ENCODE peak calls at places on chromosomes 7 and 10, in eight cellular contexts. D is D341Med, U is NCI-H2107, G is omental fat pad, E is substantia nigra, V is hepatic stellate cell, M is kidney glomerular epithelial cell, L is neuronal stem cell. A is an unnamed sample.

GRCh38 chr10:60206735-60207134 is 182.9 kb downstream of the ANK3 start:
- DNase-seq in D (no peak), U (no peak), G (no peak), E (peak; percentile 53), V (no peak), M (no peak), L (no peak), A (no peak)

GRCh38 chr7:130995252-130996081 is 261.5 kb upstream of the KLF14 start:
- DNase-seq in D (no peak), U (no peak), G (no peak), E (no peak), V (no peak), M (no peak), L (no peak), A (no peak)

GRCh38 chr7:27247452-27248426 is 5.1 kb downstream of the EVX1 start:
- DNase-seq in D (no peak), U (no peak), G (no peak), E (no peak), V (no peak), M (no peak), L (no peak), A (no peak)

GRCh38 chr10:3783313-3783689 is 1.7 kb downstream of the KLF6 start:
- DNase-seq in D (peak; percentile 62), U (no peak), G (no peak), E (peak; percentile 47), V (peak; percentile 54), M (peak; percentile 55), L (no peak), A (no peak)

GRCh38 chr10:128839134-128839533 is 627.9 kb upstream of the MGMT start:
- DNase-seq in D (no peak), U (no peak), G (no peak), E (no peak), V (no peak), M (no peak), L (no peak), A (no peak)

GRCh38 chr7:327305-327931 is 37.4 kb downstream of the FOXL3 start:
- DNase-seq in D (no peak), U (no peak), G (no peak), E (no peak), V (no peak), M (no peak), L (no peak), A (no peak)

GRCh38 chr7:151435971-151436370 is 4.0 kb downstream of the CRYGN start:
- DNase-seq in D (no peak), U (no peak), G (no peak), E (no peak), V (no peak), M (no peak), L (no peak), A (no peak)

GRCh38 chr10:43140414-43140813 is 2.2 kb downstream of the CSGALNACT2 start:
- DNase-seq in D (no peak), U (no peak), G (no peak), E (no peak), V (peak; percentile 93), M (peak; percentile 78), L (no peak), A (peak; percentile 50)

GRCh38 chr7:52540041-52540440 is 495.4 kb upstream of the POM121L12 start:
- DNase-seq in D (no peak), U (no peak), G (no peak), E (no peak), V (no peak), M (no peak), L (no peak), A (no peak)

GRCh38 chr10:16995867-16996529 is 133.6 kb downstream of the CUBN start:
- DNase-seq in D (no peak), U (no peak), G (no peak), E (no peak), V (peak; percentile 17), M (peak; percentile 39), L (peak; percentile 41), A (no peak)

GRCh38 chr7:40598915-40599314 is 464.1 kb downstream of the SUGCT start:
- DNase-seq in D (no peak), U (no peak), G (no peak), E (no peak), V (no peak), M (no peak), L (no peak), A (no peak)

GRCh38 chr7:710161-710560 is 16.3 kb upstream of the DNAAF5 start:
- DNase-seq in D (no peak), U (no peak), G (no peak), E (no peak), V (no peak), M (no peak), L (no peak), A (no peak)

GRCh38 chr10:60732240-60733188 is 45.8 kb upstream of the CDK1 start:
- DNase-seq in D (peak; percentile 35), U (no peak), G (no peak), E (no peak), V (peak; percentile 22), M (no peak), L (no peak), A (no peak)

GRCh38 chr7:92837214-92837749 is 909 bp upstream of the CDK6 start:
- DNase-seq in D (no peak), U (no peak), G (no peak), E (no peak), V (no peak), M (peak; percentile 38), L (no peak), A (no peak)

GRCh38 chr7:47402941-47403340 is 179.0 kb downstream of the TNS3 start:
- DNase-seq in D (no peak), U (no peak), G (no peak), E (no peak), V (no peak), M (no peak), L (no peak), A (no peak)

GRCh38 chr7:149729586-149729982 is 43.8 kb downstream of the ZNF467 start:
- DNase-seq in D (no peak), U (no peak), G (no peak), E (no peak), V (no peak), M (no peak), L (no peak), A (no peak)

GRCh38 chr10:29826801-29827200 is 192.0 kb upstream of the SVIL start:
- DNase-seq in D (no peak), U (no peak), G (no peak), E (no peak), V (no peak), M (no peak), L (no peak), A (no peak)

GRCh38 chr10:22230331-22230833 is 12.6 kb upstream of the EBLN1 start:
- DNase-seq in D (peak; percentile 34), U (no peak), G (no peak), E (peak; percentile 31), V (no peak), M (peak; percentile 66), L (peak; percentile 44), A (no peak)

GRCh38 chr10:30885423-30885822 is 146.2 kb downstream of the ZNF438 start:
- DNase-seq in D (no peak), U (no peak), G (no peak), E (no peak), V (no peak), M (no peak), L (no peak), A (no peak)

GRCh38 chr10:34526186-34526585 is 288.9 kb downstream of the PARD3 start:
- DNase-seq in D (no peak), U (no peak), G (no peak), E (no peak), V (peak; percentile 30), M (peak; percentile 16), L (no peak), A (peak; percentile 21)

GRCh38 chr7:70459546-70459945 is 672.4 kb upstream of the GALNT17 start:
- DNase-seq in D (no peak), U (no peak), G (no peak), E (no peak), V (no peak), M (no peak), L (no peak), A (no peak)

GRCh38 chr7:120402368-120402767 is 129.4 kb downstream of the KCND2 start:
- DNase-seq in D (no peak), U (no peak), G (no peak), E (no peak), V (no peak), M (peak; percentile 46), L (no peak), A (no peak)

GRCh38 chr10:125550362-125550761 is 132.6 kb downstream of the TEX36 start:
- DNase-seq in D (no peak), U (no peak), G (no peak), E (no peak), V (no peak), M (no peak), L (no peak), A (no peak)

GRCh38 chr7:50394315-50394714 is 55.8 kb downstream of the FIGNL1 start:
- DNase-seq in D (no peak), U (no peak), G (no peak), E (no peak), V (no peak), M (no peak), L (no peak), A (no peak)

GRCh38 chr10:124043310-124044142 is 49.9 kb downstream of the CHST15 start:
- DNase-seq in D (no peak), U (no peak), G (no peak), E (no peak), V (no peak), M (no peak), L (no peak), A (no peak)

GRCh38 chr7:100942038-100942774 is 7.1 kb upstream of the MUC3A start:
- DNase-seq in D (no peak), U (no peak), G (no peak), E (no peak), V (no peak), M (no peak), L (no peak), A (no peak)

GRCh38 chr10:116538461-116538860 is 7.3 kb upstream of the PNLIP start:
- DNase-seq in D (no peak), U (no peak), G (no peak), E (no peak), V (no peak), M (peak; percentile 83), L (no peak), A (no peak)

GRCh38 chr10:132939957-132940790 is 2.2 kb downstream of the CFAP46 start:
- DNase-seq in D (peak; percentile 75), U (no peak), G (no peak), E (no peak), V (peak; percentile 80), M (no peak), L (peak; percentile 48), A (peak; percentile 23)

GRCh38 chr7:1810521-1810920 is 140.4 kb downstream of the ELFN1 start:
- DNase-seq in D (no peak), U (no peak), G (no peak), E (no peak), V (no peak), M (no peak), L (no peak), A (no peak)

GRCh38 chr10:16787361-16787791 is 29.8 kb downstream of the RSU1 start:
- DNase-seq in D (no peak), U (no peak), G (no peak), E (no peak), V (no peak), M (no peak), L (no peak), A (no peak)

GRCh38 chr10:126006264-126006663 is 109.9 kb downstream of the FANK1 start:
- DNase-seq in D (no peak), U (no peak), G (no peak), E (no peak), V (no peak), M (no peak), L (no peak), A (no peak)

GRCh38 chr7:22052650-22053336 is 107.1 kb upstream of the CDCA7L start:
- DNase-seq in D (no peak), U (no peak), G (no peak), E (no peak), V (no peak), M (no peak), L (no peak), A (no peak)

GRCh38 chr10:92839191-92840085 is 8.9 kb upstream of the EXOC6 start:
- DNase-seq in D (peak; percentile 50), U (no peak), G (no peak), E (peak; percentile 17), V (peak; percentile 22), M (no peak), L (no peak), A (no peak)